ENCODE peak calls at places on chromosome 3, in four cellular contexts. F is kidney epithelial cell, A is cardiac fibroblast, Q is ovary. H is an unnamed sample.

GRCh38 chr3:104886220-104886995 is 480.3 kb upstream of the ALCAM start:
- DNase-seq in F (no peak), Q (no peak), A (peak; percentile 70), H (no peak)

GRCh38 chr3:171679011-171679492 is 131.2 kb downstream of the PLD1 start:
- DNase-seq in A (no peak), Q (no peak), F (no peak), H (no peak)

GRCh38 chr3:51382076-51382745 is 2.9 kb upstream of the MANF start:
- DNase-seq in Q (no peak), A (no peak), F (no peak), H (no peak)

GRCh38 chr3:9879830-9880549 is at the start of gene CIDEC:
- DNase-seq in A (no peak), Q (no peak), F (no peak), H (no peak)

GRCh38 chr3:99721633-99722007 is 83.2 kb downstream of the COL8A1 start:
- DNase-seq in Q (no peak), A (no peak), F (no peak), H (no peak)

GRCh38 chr3:59424268-59425010 is 374.6 kb upstream of the CFAP20DC start:
- DNase-seq in F (no peak), Q (no peak), A (peak; percentile 81), H (no peak)

GRCh38 chr3:131586277-131586676 is 83.5 kb upstream of the MRPL3 start:
- DNase-seq in A (no peak), Q (no peak), F (no peak), H (no peak)

GRCh38 chr3:157523814-157524213 is 20.6 kb upstream of the VEPH1 start:
- DNase-seq in A (peak; percentile 60), Q (no peak), F (no peak), H (no peak)

GRCh38 chr3:126781889-126782491 is 78.0 kb downstream of the CHCHD6 start:
- DNase-seq in A (peak; percentile 62), F (peak; percentile 49), Q (no peak), H (peak; percentile 57)

GRCh38 chr3:23474580-23475357 is 271.6 kb downstream of the UBE2E2 start:
- DNase-seq in Q (no peak), F (no peak), A (peak; percentile 25), H (no peak)

GRCh38 chr3:8561365-8561764 is 59.7 kb downstream of the LMCD1 start:
- DNase-seq in Q (no peak), F (no peak), A (peak; percentile 73), H (no peak)

GRCh38 chr3:190747566-190747965 is 114.9 kb downstream of the GMNC start:
- DNase-seq in F (no peak), A (peak; percentile 39), Q (no peak), H (no peak)

GRCh38 chr3:120648290-120648689 is 33.7 kb downstream of the HGD start:
- DNase-seq in A (no peak), F (no peak), Q (no peak), H (no peak)

GRCh38 chr3:24299236-24299635 is 195.4 kb downstream of the THRB start:
- DNase-seq in F (no peak), Q (no peak), A (peak; percentile 44), H (no peak)

GRCh38 chr3:75294124-75294523 is 370.0 kb upstream of the FRG2C start:
- DNase-seq in F (no peak), Q (peak; percentile 38), A (peak; percentile 40), H (no peak)

GRCh38 chr3:72655151-72655551 is 193.1 kb downstream of the SHQ1 start:
- DNase-seq in F (no peak), Q (no peak), A (no peak), H (no peak)

GRCh38 chr3:170330366-170330765 is 27.1 kb upstream of the SKIL start:
- DNase-seq in F (no peak), A (peak; percentile 64), Q (no peak), H (no peak)

GRCh38 chr3:133831966-133832801 is 26.6 kb downstream of the SRPRB start:
- DNase-seq in A (no peak), Q (no peak), F (no peak), H (no peak)

GRCh38 chr3:152365766-152366593 is 97.3 kb downstream of the MBNL1 start:
- DNase-seq in A (no peak), Q (no peak), F (no peak), H (no peak)

GRCh38 chr3:129519896-129520440 is 8.5 kb upstream of the RHO start:
- DNase-seq in F (no peak), A (no peak), Q (no peak), H (no peak)

GRCh38 chr3:5464684-5465083 is 277.2 kb downstream of the EDEM1 start:
- DNase-seq in Q (no peak), A (no peak), F (no peak), H (no peak)

GRCh38 chr3:194405756-194406155 is 6.7 kb upstream of the GP5 start:
- DNase-seq in A (no peak), F (no peak), Q (no peak), H (no peak)

GRCh38 chr3:3119393-3119851 is 7.3 kb upstream of the TRNT1 start:
- DNase-seq in F (no peak), A (no peak), Q (no peak), H (no peak)

GRCh38 chr3:120909602-120909878 is 1.5 kb downstream of the STXBP5L start:
- DNase-seq in F (no peak), A (no peak), Q (peak; percentile 31), H (no peak)

GRCh38 chr3:98188553-98188952 is 22.1 kb downstream of the OR5H15 start:
- DNase-seq in F (no peak), A (peak; percentile 4), Q (no peak), H (no peak)

GRCh38 chr3:133949438-133949837 is 53.8 kb upstream of the RAB6B start:
- DNase-seq in F (no peak), A (peak; percentile 46), Q (no peak), H (no peak)

GRCh38 chr3:101158374-101158773 is 162.0 kb downstream of the IMPG2 start:
- DNase-seq in Q (no peak), F (no peak), A (peak; percentile 28), H (no peak)

DNA sequence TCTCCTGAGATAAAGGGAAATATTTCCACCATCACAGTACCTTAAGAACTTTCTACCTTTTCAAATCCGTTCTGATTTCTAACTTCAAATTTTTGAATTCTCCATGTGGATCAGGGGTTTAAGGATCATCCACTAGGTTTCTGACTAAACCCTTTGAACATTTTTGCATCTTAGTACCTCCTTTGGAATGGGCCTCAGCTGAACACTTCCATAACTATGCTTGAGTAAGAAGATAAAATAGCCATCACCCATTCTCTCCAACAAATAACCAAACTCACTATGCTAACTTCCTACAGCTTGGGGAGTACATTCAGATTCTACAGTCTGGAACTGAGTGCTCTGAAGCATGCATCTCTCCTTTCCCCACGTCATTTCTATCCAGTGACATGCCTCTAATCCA is 1.3 kb upstream of the NPHP3 start:
- DNase-seq in F (no peak), Q (no peak), A (peak; percentile 26), H (no peak)
- H3K4me3 ChIP-seq in F (no peak overlapping the region), Q (peak overlapping the region; percentile 63), A (peak overlapping the region; percentile 64), H (peak overlapping the region; percentile 83)

DNA sequence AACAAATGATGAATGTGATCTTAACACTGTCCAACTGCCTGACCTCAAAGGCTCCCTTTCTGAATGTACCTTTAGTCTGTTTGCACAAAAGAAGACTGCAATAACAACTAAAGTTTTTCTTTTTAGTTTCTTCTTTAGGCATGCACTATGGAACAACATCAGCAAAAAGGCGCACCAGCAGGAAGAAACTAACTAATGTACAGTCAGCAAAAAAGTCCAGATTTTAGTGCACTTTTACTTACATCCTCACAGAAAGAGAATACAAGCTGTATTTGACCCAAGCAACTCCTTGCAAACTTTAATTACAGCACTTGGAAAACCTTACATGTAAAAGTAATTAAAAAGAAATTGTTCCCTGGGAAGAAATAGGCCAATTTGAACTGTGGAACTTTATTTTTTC is 1095.0 kb downstream of the IGSF11 start:
- DNase-seq in Q (no peak), F (no peak), A (no peak), H (no peak)
- TF ChIP-seq CTCF in Q (no peak), F (no peak), A (no peak), H (no peak)

GRCh38 chr3:11567516-11568467 is 75.9 kb downstream of the VGLL4 start:
- DNase-seq in F (peak; percentile 74), Q (no peak), A (peak; percentile 96), H (no peak)

GRCh38 chr3:11569156-11569741 is 74.5 kb downstream of the VGLL4 start:
- DNase-seq in A (no peak), F (no peak), Q (no peak), H (no peak)

GRCh38 chr3:11566916-11567315 is 76.8 kb downstream of the VGLL4 start:
- DNase-seq in Q (no peak), F (no peak), A (no peak), H (no peak)

GRCh38 chr3:11570251-11570650 is 73.5 kb downstream of the VGLL4 start:
- DNase-seq in A (no peak), F (no peak), Q (no peak), H (no peak)

GRCh38 chr3:11568503-11569155 is 75.1 kb downstream of the VGLL4 start:
- DNase-seq in A (peak; percentile 97), Q (peak; percentile 70), F (peak; percentile 86), H (no peak)
- H3K4me3 ChIP-seq in A (peak overlapping the region; percentile 32), Q (peak overlapping the region; percentile 19), F (no peak overlapping the region), H (peak overlapping the region; percentile 25)

GRCh38 chr3:106227068-106227467 is 358.3 kb upstream of the CBLB start:
- DNase-seq in Q (no peak), F (no peak), A (no peak), H (no peak)
- TF ChIP-seq CTCF in Q (no peak), F (no peak), A (no peak), H (no peak)

GRCh38 chr3:32434206-32434605 is 42.6 kb downstream of the CMTM7 start:
- DNase-seq in Q (no peak), A (no peak), F (no peak), H (no peak)

GRCh38 chr3:32437898-32438297 is 46.2 kb downstream of the CMTM7 start:
- DNase-seq in Q (no peak), A (no peak), F (no peak), H (no peak)

GRCh38 chr3:32436816-32437189 is 45.1 kb downstream of the CMTM7 start:
- DNase-seq in Q (no peak), A (no peak), F (no peak), H (no peak)

GRCh38 chr3:32438596-32439344 is 47.1 kb downstream of the CMTM7 start:
- DNase-seq in A (no peak), Q (no peak), F (no peak), H (no peak)

DNA sequence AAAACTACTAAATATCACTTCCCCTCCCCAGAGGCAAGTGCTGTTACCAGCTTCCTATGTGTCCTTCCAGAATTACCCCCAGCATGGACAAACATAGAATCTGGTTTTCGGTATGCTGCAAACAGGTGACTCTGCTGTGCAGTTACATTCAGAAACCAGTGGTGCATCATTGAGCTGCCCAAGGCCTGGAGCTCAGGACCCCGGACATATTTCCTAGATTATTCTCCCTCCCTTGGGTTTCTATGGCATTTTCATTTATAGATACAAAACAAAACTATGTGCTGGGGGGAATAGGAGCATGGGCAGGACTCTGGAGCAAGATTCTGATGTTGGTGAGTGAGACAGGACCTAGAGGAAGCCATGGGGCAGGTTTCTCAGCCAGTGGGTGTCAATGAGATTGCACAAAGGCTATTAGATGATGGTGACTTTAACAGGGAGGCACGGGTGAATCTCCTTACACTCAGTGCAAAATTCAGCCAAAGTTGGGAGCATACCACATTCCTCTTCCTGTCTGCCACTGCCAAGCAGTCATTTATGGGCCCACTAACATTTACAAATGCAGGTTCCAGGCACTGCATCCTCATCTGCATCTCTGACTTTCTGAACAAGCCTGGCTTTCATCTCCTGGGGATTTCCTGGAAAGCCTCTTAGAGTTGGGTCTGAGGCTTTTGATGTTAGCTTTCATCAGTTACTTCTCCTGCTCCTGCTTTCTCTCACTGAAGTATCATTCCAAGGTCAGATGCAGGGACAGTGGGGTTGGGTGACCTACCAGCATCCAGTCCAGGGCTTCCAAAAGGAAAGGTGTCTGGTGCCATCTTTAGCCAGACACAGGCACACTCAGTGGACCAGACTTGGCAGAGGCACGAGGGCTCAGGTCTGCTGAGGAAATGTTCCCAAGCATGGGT is 44.5 kb downstream of the CMTM7 start:
- DNase-seq in A (no peak), Q (no peak), F (no peak), H (no peak)
- H3K4me3 ChIP-seq in A (no peak overlapping the region), Q (no peak overlapping the region), F (no peak overlapping the region), H (no peak overlapping the region)